ENCODE peak calls at places on chromosomes 7 and 10, in nine cellular contexts. L is suprapubic skin, N is HepG2, Q is tibial nerve, F is A549, H is upper lobe of left lung, O is sigmoid colon, E is transverse colon, A is SK-N-SH. K is an unnamed sample.

GRCh38 chr7:134866581-134866980 is 87.1 kb downstream of the CALD1 start:
- DNase-seq in L (no peak), N (no peak), Q (no peak), F (no peak), H (no peak), O (no peak), E (no peak), A (no peak), K (no peak)

GRCh38 chr10:110620108-110620719 is 23.9 kb upstream of the RBM20 start:
- DNase-seq in L (no peak), N (no peak), Q (no peak), F (no peak), H (no peak), O (no peak), E (no peak), A (no peak), K (no peak)

GRCh38 chr10:73819513-73820093 is 8.2 kb upstream of the NDST2 start:
- DNase-seq in L (no peak), N (no peak), Q (no peak), F (no peak), H (peak; percentile 92), O (no peak), E (peak; percentile 84), A (no peak), K (no peak)

GRCh38 chr10:90418869-90419652 is 438.8 kb downstream of the HTR7 start:
- DNase-seq in L (no peak), N (peak; percentile 7), Q (no peak), F (no peak), H (no peak), O (no peak), E (no peak), A (no peak), K (no peak)

GRCh38 chr7:35691827-35692307 is 3.1 kb downstream of the HERPUD2 start:
- DNase-seq in L (no peak), N (peak; percentile 54), Q (no peak), F (no peak), H (no peak), O (no peak), E (peak; percentile 22), A (peak; percentile 56), K (no peak)

GRCh38 chr10:124734311-124735166 is 9.6 kb downstream of the FAM53B start:
- DNase-seq in L (no peak), N (no peak), Q (no peak), F (no peak), H (no peak), O (no peak), E (no peak), A (no peak), K (peak; percentile 85)

GRCh38 chr10:28587270-28587969 is 54.5 kb downstream of the WAC start:
- DNase-seq in L (no peak), N (no peak), Q (no peak), F (no peak), H (no peak), O (no peak), E (no peak), A (no peak), K (no peak)

GRCh38 chr10:69738071-69738470 is 63.6 kb upstream of the COL13A1 start:
- DNase-seq in L (no peak), N (no peak), Q (no peak), F (no peak), H (no peak), O (no peak), E (no peak), A (no peak), K (no peak)

GRCh38 chr7:142745783-142746182 is 3.5 kb upstream of the PRSS1 start:
- DNase-seq in L (no peak), N (no peak), Q (no peak), F (no peak), H (no peak), O (no peak), E (no peak), A (no peak), K (peak; percentile 64)

GRCh38 chr10:94439275-94439861 is 37.0 kb downstream of the TBC1D12 start:
- DNase-seq in L (no peak), N (no peak), Q (no peak), F (no peak), H (no peak), O (no peak), E (no peak), A (no peak), K (no peak)

GRCh38 chr10:13066527-13066926 is 33.4 kb upstream of the OPTN start:
- DNase-seq in L (no peak), N (no peak), Q (no peak), F (no peak), H (peak; percentile 24), O (no peak), E (no peak), A (no peak), K (no peak)

GRCh38 chr10:100969175-100970075 is at the start of gene SEMA4G:
- DNase-seq in L (peak; percentile 71), N (peak; percentile 80), Q (peak; percentile 29), F (peak; percentile 79), H (peak; percentile 91), O (peak; percentile 78), E (peak; percentile 59), A (peak; percentile 97), K (peak; percentile 90)

GRCh38 chr7:116271980-116272886 is 61.9 kb downstream of the TES start:
- DNase-seq in L (no peak), N (no peak), Q (peak; percentile 20), F (peak; percentile 84), H (no peak), O (peak; percentile 90), E (peak; percentile 21), A (peak; percentile 7), K (no peak)

GRCh38 chr7:47078241-47078640 is 503.7 kb downstream of the TNS3 start:
- DNase-seq in L (no peak), N (no peak), Q (no peak), F (no peak), H (no peak), O (no peak), E (no peak), A (no peak), K (peak; percentile 29)

GRCh38 chr7:26857534-26858228 is 6.7 kb downstream of the SKAP2 start:
- DNase-seq in L (no peak), N (no peak), Q (peak; percentile 11), F (no peak), H (peak; percentile 24), O (peak; percentile 64), E (peak; percentile 38), A (peak; percentile 13), K (no peak)

GRCh38 chr7:73851410-73852338 is 9.3 kb upstream of the TMEM270 start:
- DNase-seq in L (no peak), N (peak; percentile 52), Q (no peak), F (peak; percentile 62), H (no peak), O (no peak), E (no peak), A (no peak), K (no peak)

GRCh38 chr7:1458676-1459511 is at the start of gene MICALL2:
- DNase-seq in L (peak; percentile 93), N (peak; percentile 49), Q (peak; percentile 68), F (peak; percentile 95), H (peak; percentile 90), O (peak; percentile 94), E (peak; percentile 83), A (peak; percentile 87), K (no peak)

GRCh38 chr7:117951285-117951684 is 78.0 kb upstream of the CTTNBP2 start:
- DNase-seq in L (no peak), N (no peak), Q (no peak), F (no peak), H (no peak), O (no peak), E (no peak), A (no peak), K (no peak)

GRCh38 chr7:41188163-41189130 is 514.4 kb downstream of the INHBA start:
- DNase-seq in L (no peak), N (no peak), Q (no peak), F (no peak), H (no peak), O (no peak), E (no peak), A (no peak), K (no peak)

GRCh38 chr7:16933296-16934248 is 51.8 kb upstream of the AGR3 start:
- DNase-seq in L (no peak), N (no peak), Q (no peak), F (no peak), H (no peak), O (no peak), E (no peak), A (no peak), K (no peak)

GRCh38 chr10:67492317-67493019 is 203.5 kb downstream of the CTNNA3 start:
- DNase-seq in L (no peak), N (no peak), Q (no peak), F (peak; percentile 3), H (no peak), O (no peak), E (no peak), A (no peak), K (no peak)

GRCh38 chr7:140358024-140358770 is 40.1 kb downstream of the SLC37A3 start:
- DNase-seq in L (no peak), N (no peak), Q (no peak), F (no peak), H (no peak), O (no peak), E (no peak), A (no peak), K (no peak)

GRCh38 chr10:3090914-3091313 is 23.6 kb downstream of the PFKP start:
- DNase-seq in L (no peak), N (peak; percentile 17), Q (no peak), F (peak; percentile 84), H (no peak), O (no peak), E (peak; percentile 54), A (no peak), K (no peak)
- H3K27ac ChIP-seq in L (peak overlapping the region; percentile 68), N (no peak overlapping the region), Q (no peak overlapping the region), F (peak overlapping the region; percentile 92), H (peak overlapping the region; percentile 46), O (peak overlapping the region; percentile 77), E (peak overlapping the region; percentile 34), A (peak overlapping the region; percentile 50), K (peak overlapping the region; percentile 76)

DNA sequence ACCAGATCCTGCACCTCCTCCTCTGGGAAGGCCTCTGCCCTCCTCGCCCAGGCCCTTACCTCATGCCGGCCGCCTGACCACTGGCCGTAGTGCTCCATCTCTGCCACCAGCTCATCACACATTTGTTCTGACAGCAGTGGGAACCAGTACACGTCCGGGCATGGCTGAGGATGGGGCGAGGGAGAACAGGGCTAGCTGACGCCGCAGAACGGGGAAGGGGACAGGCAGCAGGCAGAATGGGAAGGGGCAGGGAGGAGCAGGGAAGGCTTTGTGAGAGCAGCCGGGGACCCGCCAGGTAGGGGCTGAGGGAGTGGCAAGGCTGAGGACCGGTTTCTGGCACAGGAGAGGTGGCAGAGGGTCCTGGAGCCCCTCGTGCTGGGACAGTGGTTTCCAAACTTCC is 8.0 kb upstream of the MOGAT3 start:
- DNase-seq in L (no peak), N (no peak), Q (no peak), F (no peak), H (no peak), O (no peak), E (no peak), A (no peak), K (no peak)
- H3K4me3 ChIP-seq in L (no peak overlapping the region), N (no peak overlapping the region), Q (no peak overlapping the region), F (no peak overlapping the region), H (no peak overlapping the region), O (no peak overlapping the region), E (no peak overlapping the region), A (no peak overlapping the region), K (no peak overlapping the region)

GRCh38 chr10:52409928-52410327 is 95.8 kb downstream of the DKK1 start:
- DNase-seq in L (no peak), N (no peak), Q (no peak), F (no peak), H (no peak), O (no peak), E (no peak), A (no peak), K (no peak)
- TF ChIP-seq EP300 in L (no peak), N (no peak), Q (no peak), F (no peak), H (no peak), O (no peak), E (no peak), A (no peak), K (no peak)

GRCh38 chr7:2860627-2861133 is 16.6 kb upstream of the GNA12 start:
- DNase-seq in L (no peak), N (peak; percentile 85), Q (no peak), F (no peak), H (no peak), O (peak; percentile 43), E (no peak), A (no peak), K (no peak)
- H3K27ac ChIP-seq in L (no peak overlapping the region), N (peak overlapping the region; percentile 46), Q (no peak overlapping the region), F (no peak overlapping the region), H (no peak overlapping the region), O (no peak overlapping the region), E (no peak overlapping the region), A (no peak overlapping the region), K (no peak overlapping the region)

K was measured in esophagus muscularis mucosa.